ENCODE peak calls at places on chromosomes 5 and 9, in four cellular contexts. N is HepG2, A is K562, C is H1. G is an unnamed sample.

GRCh38 chr5:35248843-35249780 is 18.8 kb upstream of the PRLR start:
- DNase-seq in C (no peak), N (no peak), A (no peak), G (no peak)

GRCh38 chr5:172644229-172644628 is 3.2 kb downstream of the NEURL1B start:
- DNase-seq in C (no peak), A (no peak), N (no peak), G (no peak)

GRCh38 chr9:120879421-120879820 is 2.4 kb upstream of the PHF19 start:
- DNase-seq in N (no peak), A (no peak), C (no peak), G (no peak)

GRCh38 chr5:11719888-11720481 is 184.3 kb downstream of the CTNND2 start:
- DNase-seq in C (peak), A (no peak), N (peak), G (no peak)

GRCh38 chr5:76695336-76695735 is 20.6 kb upstream of the F2R start:
- DNase-seq in N (no peak), A (no peak), C (no peak), G (no peak)

GRCh38 chr9:6842584-6842947 is 84.8 kb downstream of the KDM4C start:
- DNase-seq in C (no peak), A (no peak), N (no peak), G (no peak)

GRCh38 chr9:101977614-101978210 is 239.3 kb upstream of the GRIN3A start:
- DNase-seq in C (no peak), N (peak), A (peak), G (no peak)

GRCh38 chr5:148384389-148384756 is 615 bp downstream of the FBXO38 start:
- DNase-seq in C (no peak), A (no peak), N (peak), G (peak)

GRCh38 chr9:87557996-87558395 is 60.3 kb downstream of the DAPK1 start:
- DNase-seq in C (no peak), A (no peak), N (no peak), G (no peak)

GRCh38 chr5:135210286-135211055 is 176.4 kb upstream of the PITX1 start:
- DNase-seq in A (no peak), N (no peak), C (no peak), G (no peak)

GRCh38 chr9:134951461-134951860 is 33.7 kb upstream of the FCN1 start:
- DNase-seq in C (no peak), A (no peak), N (no peak), G (no peak)

GRCh38 chr9:133960568-133961129 is 31.5 kb downstream of the VAV2 start:
- DNase-seq in A (no peak), C (no peak), N (no peak), G (no peak)

GRCh38 chr5:126015244-126016054 is 407.8 kb upstream of the GRAMD2B start:
- DNase-seq in A (no peak), N (no peak), C (no peak), G (no peak)

GRCh38 chr5:59666709-59667108 is 226.8 kb downstream of the PDE4D start:
- DNase-seq in N (no peak), C (no peak), A (no peak), G (no peak)

GRCh38 chr5:54757541-54757940 is 227.9 kb downstream of the ESM1 start:
- DNase-seq in C (no peak), A (no peak), N (no peak), G (no peak)

GRCh38 chr9:129184743-129185142 is 6.7 kb upstream of the IER5L start:
- DNase-seq in N (no peak), C (no peak), A (no peak), G (no peak)

GRCh38 chr9:127196826-127197145 is 67.8 kb upstream of the GARNL3 start:
- DNase-seq in N (no peak), A (no peak), C (no peak), G (no peak)
- TF ChIP-seq CHD2 in N (no peak), A (no peak), C (no peak), G (no peak)

GRCh38 chr5:153276151-153276550 is 214.3 kb upstream of the GRIA1 start:
- DNase-seq in C (peak), A (peak), N (peak), G (peak)

DNA sequence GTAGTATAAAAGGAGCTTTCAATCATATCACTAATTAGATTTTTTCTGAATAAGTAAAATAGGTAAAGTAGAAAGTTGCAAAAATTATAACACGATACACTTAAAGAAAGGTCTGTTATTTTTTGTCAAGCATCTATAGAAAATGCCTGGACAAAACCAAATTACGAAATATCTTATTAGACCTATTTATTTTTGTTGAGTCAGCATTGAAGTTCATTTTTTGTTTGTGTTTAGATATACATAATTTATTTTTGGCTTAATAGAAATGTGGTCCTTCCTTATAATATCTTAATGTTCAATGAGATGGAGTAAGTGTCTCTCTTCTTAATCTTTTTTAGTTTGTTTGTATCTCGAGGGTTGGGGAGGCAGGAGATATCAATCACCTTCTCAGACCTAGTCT is 214.8 kb upstream of the GRIA1 start:
- DNase-seq in N (no peak), A (no peak), C (no peak), G (no peak)
- TF ChIP-seq PHF8 in N (no peak), A (no peak), C (no peak), G (no peak)

GRCh38 chr5:181203842-181204560 is 995 bp downstream of the TRIM7 start:
- DNase-seq in A (peak), C (no peak), N (no peak), G (peak)
- TF ChIP-seq CHD2 in A (no peak), C (no peak), N (no peak), G (no peak)

DNA sequence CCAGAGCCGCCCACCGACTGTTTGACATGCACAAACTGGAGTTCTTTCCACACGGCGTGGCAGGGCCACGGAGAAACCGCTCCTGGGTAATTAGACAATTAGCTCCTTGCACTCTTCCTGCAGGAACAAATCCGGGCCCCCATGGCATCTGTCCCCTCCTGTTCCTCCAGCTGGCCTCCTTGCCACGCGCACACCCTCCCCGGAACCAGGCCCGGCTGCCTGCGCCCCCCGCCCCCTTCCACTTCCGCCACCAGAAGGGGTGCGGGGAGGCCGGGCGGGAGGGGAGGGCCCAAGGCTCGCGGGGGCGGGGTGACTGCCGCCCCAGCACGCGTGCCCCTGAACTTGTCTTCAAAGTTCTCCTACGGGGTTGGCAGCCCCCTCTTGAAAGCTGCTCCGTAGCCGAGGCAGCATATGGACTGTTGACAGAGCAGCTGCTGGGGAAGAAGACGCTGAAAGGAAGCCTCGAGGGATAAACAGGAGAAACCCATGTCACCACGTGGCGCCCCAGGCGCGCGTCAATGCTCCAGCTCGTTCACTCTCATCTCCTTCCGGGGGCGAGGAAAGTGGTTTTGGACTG is 74.4 kb downstream of the SEC61B start:
- DNase-seq in N (no peak), A (peak), C (no peak), G (no peak)
- TF ChIP-seq PHF8 in N (no peak), A (no peak), C (no peak), G (no peak)

GRCh38 chr5:96651047-96651446 is 11.1 kb upstream of the CAST start:
- DNase-seq in N (no peak), C (no peak), A (no peak), G (no peak)

GRCh38 chr5:96654209-96654608 is 8.0 kb upstream of the CAST start:
- DNase-seq in C (no peak), A (no peak), N (no peak), G (no peak)

GRCh38 chr5:96655085-96655484 is 7.1 kb upstream of the CAST start:
- DNase-seq in N (no peak), C (no peak), A (no peak), G (no peak)

GRCh38 chr5:96651948-96652753 is 10.0 kb upstream of the CAST start:
- DNase-seq in C (no peak), A (peak), N (no peak), G (peak)

DNA sequence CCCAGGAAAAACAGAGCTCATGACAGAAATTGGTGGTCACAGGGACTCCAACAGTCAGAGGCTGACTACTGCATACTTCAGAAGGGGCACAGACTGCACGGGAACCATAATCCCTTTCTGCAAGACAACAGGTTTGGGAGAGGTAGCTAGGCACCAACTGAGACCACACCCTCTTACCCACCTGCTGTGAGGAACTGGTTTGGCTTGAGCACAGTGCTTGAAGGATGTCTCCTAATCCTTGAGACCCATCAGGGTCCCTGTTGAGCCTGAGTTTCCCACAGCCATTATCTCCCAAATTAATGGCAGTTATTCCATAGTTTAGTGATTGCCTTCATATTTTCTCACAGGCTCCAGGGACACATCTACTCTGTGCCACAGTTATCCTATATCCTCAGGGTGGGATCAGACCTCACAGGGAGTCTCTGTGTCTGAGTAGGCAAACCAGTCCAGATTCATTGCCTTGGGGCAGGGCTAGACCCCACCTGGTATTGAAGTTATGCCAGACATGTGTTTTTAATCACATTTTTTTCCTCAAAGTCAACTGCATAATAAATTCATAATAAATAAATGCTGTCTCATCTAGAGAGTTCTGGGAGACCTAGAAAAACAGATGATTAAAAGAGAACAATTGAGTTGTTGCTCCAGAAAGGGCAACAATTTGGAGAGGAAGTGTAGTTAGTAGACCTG is 9.3 kb upstream of the CAST start:
- DNase-seq in N (no peak), A (no peak), C (no peak), G (no peak)
- TF ChIP-seq CHD2 in N (no peak), A (no peak), C (no peak), G (no peak)

GRCh38 chr5:5017827-5018559 is 122.1 kb upstream of the ADAMTS16 start:
- DNase-seq in A (no peak), N (no peak), C (no peak), G (peak)
- TF ChIP-seq PHF8 in A (no peak), N (no peak), C (no peak), G (no peak)